ENCODE peak calls at places on chromosomes 11 and 22, in four cellular contexts. O is GM12878, C is HepG2, N is H1. I is an unnamed sample.

GRCh38 chr11:128551641-128552335 is 35.6 kb downstream of the ETS1 start:
- DNase-seq in O (peak), C (no peak), N (no peak), I (no peak)

GRCh38 chr11:36460220-36460619 is 49.9 kb downstream of the TRAF6 start:
- DNase-seq in O (no peak), C (no peak), N (peak), I (no peak)

GRCh38 chr11:34416746-34417145 is 22.0 kb upstream of the CAT start:
- DNase-seq in O (no peak), C (no peak), N (no peak), I (no peak)

GRCh38 chr11:28146123-28146751 is 38.0 kb downstream of the METTL15 start:
- DNase-seq in O (no peak), C (peak), N (no peak), I (no peak)

GRCh38 chr11:14422052-14422813 is 63.2 kb upstream of the RRAS2 start:
- DNase-seq in O (no peak), C (peak), N (peak), I (peak)

GRCh38 chr22:20090730-20091240 is 10.7 kb downstream of the DGCR8 start:
- DNase-seq in O (no peak), C (no peak), N (no peak), I (no peak)

GRCh38 chr11:14376920-14377319 is 17.9 kb upstream of the RRAS2 start:
- DNase-seq in O (no peak), C (no peak), N (no peak), I (no peak)

GRCh38 chr11:47105974-47106373 is 70.7 kb downstream of the ARFGAP2 start:
- DNase-seq in O (no peak), C (no peak), N (no peak), I (no peak)

GRCh38 chr11:126857860-126858808 is 142.4 kb downstream of the KIRREL3 start:
- DNase-seq in O (no peak), C (no peak), N (no peak), I (no peak)

GRCh38 chr11:72589802-72590761 is 84.1 kb downstream of the PDE2A start:
- DNase-seq in O (no peak), C (peak), N (peak), I (peak)

GRCh38 chr22:40665312-40665711 is 14.0 kb upstream of the MCHR1 start:
- DNase-seq in O (no peak), C (no peak), N (no peak), I (no peak)

GRCh38 chr11:95833378-95833777 is 43.1 kb downstream of the CEP57 start:
- DNase-seq in O (no peak), C (no peak), N (no peak), I (no peak)
- TF ChIP-seq SUZ12 in O (no peak), C (no peak), N (no peak), I (no peak)

GRCh38 chr22:49300241-49300640 is 527.4 kb downstream of the BRD1 start:
- DNase-seq in O (no peak), C (no peak), N (no peak), I (no peak)

GRCh38 chr22:49299821-49300231 is 527.8 kb downstream of the BRD1 start:
- DNase-seq in O (no peak), C (no peak), N (peak), I (no peak)

GRCh38 chr22:49302150-49302460 is 525.6 kb downstream of the BRD1 start:
- DNase-seq in O (no peak), C (no peak), N (no peak), I (no peak)

GRCh38 chr22:49301398-49302149 is 526.1 kb downstream of the BRD1 start:
- DNase-seq in O (no peak), C (no peak), N (peak), I (no peak)

DNA sequence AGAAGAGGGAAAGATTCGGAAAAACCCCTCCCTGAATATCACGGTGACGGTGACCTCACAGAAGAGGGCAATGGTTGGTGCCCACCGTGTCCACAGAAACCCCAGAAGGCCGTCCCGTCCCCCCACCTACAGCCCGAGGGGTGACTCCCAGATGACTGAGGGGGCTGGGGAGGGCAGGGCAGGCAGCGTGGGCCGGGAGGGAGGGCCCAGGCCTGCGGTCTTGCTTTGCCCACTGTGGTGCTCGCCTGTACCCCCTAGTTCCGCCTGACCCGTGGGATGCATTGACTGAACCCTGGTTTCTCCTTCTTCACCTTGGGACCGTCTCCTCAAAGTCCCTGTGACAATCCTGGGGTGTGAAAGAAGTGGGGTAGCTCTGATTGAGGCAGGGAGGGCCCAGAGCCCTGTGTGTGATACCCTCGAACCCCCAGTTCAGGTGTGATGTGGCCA is 526.7 kb downstream of the BRD1 start:
- DNase-seq in O (no peak), C (no peak), N (no peak), I (no peak)
- TF ChIP-seq YY1 in O (no peak), C (no peak), N (no peak), I (no peak)

GRCh38 chr11:68854273-68854958 is 12.7 kb upstream of the CPT1A start:
- DNase-seq in O (no peak), C (no peak), N (peak), I (no peak)
- H3K4me3 ChIP-seq in O (no peak), C (no peak), N (peak), I (peak)

GRCh38 chr22:33864723-33865130 is 55.5 kb downstream of the LARGE1 start:
- DNase-seq in O (no peak), C (peak), N (no peak), I (no peak)
- TF ChIP-seq SUZ12 in O (no peak), C (no peak), N (no peak), I (no peak)

DNA sequence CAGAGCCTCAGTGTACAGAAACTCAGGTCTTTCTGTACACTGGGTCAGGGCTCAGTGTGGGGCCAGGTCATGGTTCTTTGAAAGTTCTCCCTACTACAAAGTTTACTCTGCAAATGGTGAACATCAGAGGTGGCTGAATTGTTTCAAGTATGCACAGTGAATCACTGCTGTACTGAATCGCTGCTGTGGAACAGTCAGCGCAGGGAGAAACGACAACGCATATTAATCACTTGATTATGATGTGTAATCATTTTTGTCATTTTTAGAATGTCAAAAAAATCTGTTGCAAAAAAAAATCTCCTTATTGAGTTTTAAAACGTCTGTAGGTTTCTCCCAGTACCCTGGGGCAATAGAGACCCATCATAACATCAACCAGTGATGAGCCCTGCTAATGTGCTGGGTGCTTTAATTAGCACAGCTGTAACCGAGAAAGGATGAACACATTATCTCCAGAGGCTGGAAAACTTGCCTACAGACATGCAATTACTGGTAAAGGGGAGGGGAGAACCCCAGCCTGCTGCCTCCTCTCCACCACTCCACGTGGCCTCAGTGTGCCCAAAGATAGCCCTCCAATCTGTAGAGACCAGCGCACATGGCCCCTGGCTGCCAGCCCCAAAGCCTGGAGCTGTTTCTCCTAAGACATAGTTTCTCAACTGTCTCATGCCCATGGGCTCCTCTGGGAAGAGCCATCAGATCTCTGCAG is 12.8 kb downstream of the ARRB1 start:
- DNase-seq in O (no peak), C (no peak), N (no peak), I (no peak)
- TF ChIP-seq YY1 in O (no peak), C (no peak), N (no peak), I (no peak)

DNA sequence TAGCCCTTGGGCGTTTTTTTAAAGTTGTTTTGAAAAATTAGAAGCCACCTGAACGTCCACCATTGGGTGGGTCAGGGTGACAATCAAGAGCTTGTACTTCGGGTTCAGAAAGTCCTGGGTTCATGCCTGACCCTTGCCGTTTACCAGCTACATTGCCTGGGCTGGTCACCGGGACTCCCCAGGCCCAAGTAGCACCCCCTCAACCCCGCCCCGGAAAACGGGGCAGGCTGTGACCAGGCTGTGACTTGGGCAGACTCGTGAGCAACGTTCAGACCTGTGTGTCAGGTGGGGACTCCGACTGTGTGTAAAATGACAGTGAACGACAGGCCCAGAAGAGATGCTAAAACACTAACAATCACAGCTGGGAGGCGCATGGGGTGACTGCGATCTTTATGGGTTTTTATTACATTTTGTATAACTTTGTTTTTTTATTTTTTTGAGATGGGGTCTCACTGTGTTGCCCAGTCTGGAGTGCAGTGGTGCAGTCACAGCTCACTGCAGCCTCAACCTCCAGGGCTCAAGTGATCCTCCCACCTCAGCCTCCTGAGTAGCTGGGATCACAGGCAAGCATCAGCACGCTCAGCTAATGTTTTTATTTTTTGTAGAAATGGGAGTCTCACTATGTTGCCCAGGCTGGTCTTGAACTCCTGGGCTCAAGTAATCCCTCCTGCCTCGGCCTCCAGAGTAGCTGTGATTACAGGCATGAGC is 56.8 kb downstream of the TRMU start:
- DNase-seq in O (no peak), C (no peak), N (no peak), I (no peak)
- H3K4me3 ChIP-seq in O (no peak), C (no peak), N (no peak), I (no peak)

GRCh38 chr11:69172674-69173073 is 16.9 kb downstream of the SMIM38 start:
- DNase-seq in O (no peak), C (no peak), N (no peak), I (no peak)
- TF ChIP-seq SUZ12 in O (no peak), C (no peak), N (no peak), I (no peak)

GRCh38 chr11:68513930-68514487 is 53.5 kb downstream of the PPP6R3 start:
- DNase-seq in O (no peak), C (no peak), N (no peak), I (no peak)
- TF ChIP-seq YY1 in O (no peak), C (no peak), N (no peak), I (no peak)

GRCh38 chr22:48060266-48060665 is 1297.8 kb downstream of the TBC1D22A start:
- DNase-seq in O (no peak), C (no peak), N (no peak), I (no peak)
- H3K4me3 ChIP-seq in O (no peak), C (no peak), N (no peak), I (no peak)